ENCODE peak calls at places on chromosomes 2 and 18, in five cellular contexts. H is RPMI7951, V is cardiac fibroblast, S is thyroid gland, C is frontal cortex. L is an unnamed sample.

GRCh38 chr2:241702155-241702404 is 241 bp downstream of the ING5 start:
- DNase-seq in H (no peak), V (no peak), S (no peak), C (no peak), L (no peak)

GRCh38 chr2:70517804-70518203 is 35.8 kb downstream of the TGFA start:
- DNase-seq in H (no peak), V (no peak), S (no peak), C (no peak), L (no peak)

GRCh38 chr2:45637440-45637839 is 14.0 kb upstream of the PRKCE start:
- DNase-seq in H (peak; percentile 50), V (peak; percentile 56), S (no peak), C (no peak), L (no peak)

GRCh38 chr18:56351911-56352502 is 286.4 kb downstream of the TXNL1 start:
- DNase-seq in H (no peak), V (no peak), S (no peak), C (no peak), L (no peak)

GRCh38 chr2:15561574-15562344 is 625 bp upstream of the NBAS start:
- DNase-seq in H (peak; percentile 56), V (peak; percentile 58), S (peak; percentile 25), C (peak; percentile 32), L (peak; percentile 19)

GRCh38 chr2:101818531-101819451 is 121.3 kb downstream of the MAP4K4 start:
- DNase-seq in H (peak; percentile 64), V (peak; percentile 79), S (no peak), C (no peak), L (no peak)

GRCh38 chr2:26900831-26901321 is 52.9 kb downstream of the DPYSL5 start:
- DNase-seq in H (no peak), V (no peak), S (no peak), C (no peak), L (no peak)

GRCh38 chr2:3242747-3243369 is 134.8 kb downstream of the EIPR1 start:
- DNase-seq in H (no peak), V (no peak), S (no peak), C (no peak), L (no peak)

GRCh38 chr18:36504928-36505327 is 207.4 kb downstream of the FHOD3 start:
- DNase-seq in H (no peak), V (no peak), S (no peak), C (no peak), L (no peak)

GRCh38 chr2:1286929-1287328 is 126.3 kb upstream of the TPO start:
- DNase-seq in H (no peak), V (no peak), S (no peak), C (no peak), L (no peak)

GRCh38 chr2:200479617-200480292 is 30.1 kb downstream of the KCTD18 start:
- DNase-seq in H (no peak), V (peak; percentile 85), S (no peak), C (no peak), L (peak; percentile 51)

GRCh38 chr2:186256540-186256939 is 229.5 kb upstream of the ZC3H15 start:
- DNase-seq in H (peak; percentile 17), V (peak; percentile 67), S (no peak), C (peak; percentile 5), L (no peak)

GRCh38 chr18:47118986-47119385 is 31.3 kb downstream of the HDHD2 start:
- DNase-seq in H (peak; percentile 6), V (peak; percentile 52), S (no peak), C (no peak), L (no peak)

L was measured in prostate gland.